ENCODE peak calls at places on chromosomes 2 and 18, in nine cellular contexts. S is epithelial cell of proximal tubule; J is fibroblast of the aortic adventitia; A is AG10803; K is activated CD8-positive, alpha-beta memory T cell treated with anti-CD3 and anti-CD28 coated beads for 48 hours; H is activated CD8-positive, alpha-beta T cell treated with anti-CD3 and anti-CD28 coated beads for 36 hours; T is AG09309; Q is kidney; D is stimulated activated naive CD4-positive, alpha-beta T cell. F is an unnamed sample.

GRCh38 chr2:3487432-3487831 is 31.9 kb downstream of the ADI1 start:
- DNase-seq in A (no peak), T (no peak), S (no peak), K (no peak), Q (no peak), D (no peak), J (no peak), H (no peak), F (no peak)

GRCh38 chr2:75598572-75599155 is 37.9 kb upstream of the EVA1A start:
- DNase-seq in J (no peak), H (no peak), A (no peak), Q (no peak), T (no peak), D (no peak), S (no peak), K (no peak), F (no peak)

GRCh38 chr18:6836331-6836730 is 106.8 kb downstream of the ARHGAP28 start:
- DNase-seq in S (no peak), H (no peak), Q (no peak), T (no peak), A (no peak), D (no peak), J (no peak), K (no peak), F (no peak)

GRCh38 chr2:120576509-120577474 is 158.9 kb upstream of the GLI2 start:
- DNase-seq in S (no peak), K (no peak), D (no peak), A (peak; percentile 65), H (no peak), J (peak; percentile 38), Q (peak; percentile 79), T (peak; percentile 14), F (no peak)

GRCh38 chr2:137925599-137925998 is 38.7 kb upstream of the HNMT start:
- DNase-seq in J (no peak), D (no peak), H (no peak), A (no peak), T (no peak), Q (no peak), S (no peak), K (no peak), F (no peak)

GRCh38 chr2:152755029-152755428 is 36.6 kb downstream of the ARL6IP6 start:
- DNase-seq in T (no peak), K (no peak), Q (no peak), S (peak; percentile 13), A (no peak), D (no peak), H (peak; percentile 13), J (peak; percentile 10), F (peak; percentile 26)

GRCh38 chr2:8652774-8653426 is 29.0 kb upstream of the ID2 start:
- DNase-seq in S (no peak), H (no peak), T (no peak), Q (peak; percentile 46), K (no peak), J (no peak), D (no peak), A (no peak), F (no peak)

GRCh38 chr2:107430006-107430405 is 396.7 kb upstream of the RGPD4 start:
- DNase-seq in Q (no peak), H (no peak), A (no peak), K (no peak), D (no peak), J (no peak), T (no peak), S (no peak), F (no peak)